ENCODE peak calls at places on chromosomes 3 and 15, in four cellular contexts. One of them, this sample, is unnamed.

GRCh38 chr3:55782806-55783205 is 295.7 kb upstream of the WNT5A start:
- DNase-seq in fibroblast of the conjunctiva: no peak
- DNase-seq in activated CD4-positive, CD25-positive, alpha-beta regulatory T cell: no peak
- DNase-seq in T-helper 17 cell: no peak
- DNase-seq in this sample: no peak

GRCh38 chr3:168248383-168249047 is 152.8 kb upstream of the GOLIM4 start:
- DNase-seq in T-helper 17 cell: no peak
- DNase-seq in activated CD4-positive, CD25-positive, alpha-beta regulatory T cell: no peak
- DNase-seq in fibroblast of the conjunctiva: no peak
- DNase-seq in this sample: peak

GRCh38 chr15:67838789-67839332 is 984 bp downstream of the RNU6-1 start:
- DNase-seq in T-helper 17 cell: no peak
- DNase-seq in fibroblast of the conjunctiva: no peak
- DNase-seq in activated CD4-positive, CD25-positive, alpha-beta regulatory T cell: no peak
- DNase-seq in this sample: peak

GRCh38 chr3:50290116-50290745 is 2.0 kb downstream of the IFRD2 start:
- DNase-seq in T-helper 17 cell: no peak
- DNase-seq in fibroblast of the conjunctiva: no peak
- DNase-seq in activated CD4-positive, CD25-positive, alpha-beta regulatory T cell: no peak
- DNase-seq in this sample: no peak

GRCh38 chr15:64009241-64009640 is 37.0 kb downstream of the DAPK2 start:
- DNase-seq in T-helper 17 cell: no peak
- DNase-seq in activated CD4-positive, CD25-positive, alpha-beta regulatory T cell: no peak
- DNase-seq in fibroblast of the conjunctiva: no peak
- DNase-seq in this sample: no peak

GRCh38 chr3:63731866-63732265 is 79.4 kb downstream of the SNTN start:
- DNase-seq in fibroblast of the conjunctiva: no peak
- DNase-seq in T-helper 17 cell: no peak
- DNase-seq in activated CD4-positive, CD25-positive, alpha-beta regulatory T cell: no peak
- DNase-seq in this sample: no peak

GRCh38 chr3:38254872-38255271 is 10.7 kb upstream of the SLC22A13 start:
- DNase-seq in activated CD4-positive, CD25-positive, alpha-beta regulatory T cell: no peak
- DNase-seq in T-helper 17 cell: no peak
- DNase-seq in fibroblast of the conjunctiva: no peak
- DNase-seq in this sample: no peak

GRCh38 chr15:96268421-96269204 is 61.9 kb upstream of the NR2F2 start:
- DNase-seq in T-helper 17 cell: no peak
- DNase-seq in fibroblast of the conjunctiva: no peak
- DNase-seq in activated CD4-positive, CD25-positive, alpha-beta regulatory T cell: no peak
- DNase-seq in this sample: no peak

GRCh38 chr15:44207643-44208042 is 12.6 kb upstream of the FRMD5 start:
- DNase-seq in T-helper 17 cell: no peak
- DNase-seq in fibroblast of the conjunctiva: no peak
- DNase-seq in activated CD4-positive, CD25-positive, alpha-beta regulatory T cell: no peak
- DNase-seq in this sample: no peak

GRCh38 chr3:57085211-57085610 is 24.7 kb downstream of the SPATA12 start:
- DNase-seq in T-helper 17 cell: no peak
- DNase-seq in fibroblast of the conjunctiva: no peak
- DNase-seq in activated CD4-positive, CD25-positive, alpha-beta regulatory T cell: no peak
- DNase-seq in this sample: no peak

GRCh38 chr3:105764378-105765376 is 104.1 kb downstream of the CBLB start:
- DNase-seq in fibroblast of the conjunctiva: no peak
- DNase-seq in T-helper 17 cell: no peak
- DNase-seq in activated CD4-positive, CD25-positive, alpha-beta regulatory T cell: no peak
- DNase-seq in this sample: no peak

GRCh38 chr3:116029286-116029685 is 406.0 kb downstream of the GAP43 start:
- DNase-seq in T-helper 17 cell: no peak
- DNase-seq in activated CD4-positive, CD25-positive, alpha-beta regulatory T cell: no peak
- DNase-seq in fibroblast of the conjunctiva: no peak
- DNase-seq in this sample: no peak

GRCh38 chr15:100559330-100559729 is 30.6 kb upstream of the CERS3 start:
- DNase-seq in fibroblast of the conjunctiva: peak
- DNase-seq in activated CD4-positive, CD25-positive, alpha-beta regulatory T cell: no peak
- DNase-seq in T-helper 17 cell: no peak
- DNase-seq in this sample: no peak

GRCh38 chr3:135449046-135449445 is 516.5 kb upstream of the PPP2R3A start:
- DNase-seq in T-helper 17 cell: no peak
- DNase-seq in fibroblast of the conjunctiva: no peak
- DNase-seq in activated CD4-positive, CD25-positive, alpha-beta regulatory T cell: no peak
- DNase-seq in this sample: no peak

GRCh38 chr3:117019082-117019713 is 309.6 kb downstream of the TUSC7 start:
- DNase-seq in fibroblast of the conjunctiva: peak
- DNase-seq in activated CD4-positive, CD25-positive, alpha-beta regulatory T cell: no peak
- DNase-seq in T-helper 17 cell: no peak
- DNase-seq in this sample: no peak

GRCh38 chr3:129602730-129603560 is 3.5 kb downstream of the PLXND1 start:
- DNase-seq in fibroblast of the conjunctiva: peak
- DNase-seq in activated CD4-positive, CD25-positive, alpha-beta regulatory T cell: no peak
- DNase-seq in T-helper 17 cell: no peak
- DNase-seq in this sample: no peak

GRCh38 chr3:184694266-184694665 is 17.6 kb downstream of the MAGEF1 start:
- DNase-seq in T-helper 17 cell: no peak
- DNase-seq in activated CD4-positive, CD25-positive, alpha-beta regulatory T cell: no peak
- DNase-seq in fibroblast of the conjunctiva: no peak
- DNase-seq in this sample: no peak

GRCh38 chr15:90400759-90401314 is 12.8 kb downstream of the IQGAP1 start:
- DNase-seq in T-helper 17 cell: peak
- DNase-seq in activated CD4-positive, CD25-positive, alpha-beta regulatory T cell: no peak
- DNase-seq in fibroblast of the conjunctiva: peak
- DNase-seq in this sample: no peak

GRCh38 chr15:63089260-63090043 is 32.2 kb upstream of the LACTB start:
- DNase-seq in T-helper 17 cell: no peak
- DNase-seq in fibroblast of the conjunctiva: peak
- DNase-seq in activated CD4-positive, CD25-positive, alpha-beta regulatory T cell: no peak
- DNase-seq in this sample: no peak

GRCh38 chr3:155908086-155908485 is 37.6 kb downstream of the GMPS start:
- DNase-seq in T-helper 17 cell: no peak
- DNase-seq in fibroblast of the conjunctiva: no peak
- DNase-seq in activated CD4-positive, CD25-positive, alpha-beta regulatory T cell: no peak
- DNase-seq in this sample: no peak

GRCh38 chr15:90230071-90230494 is 3.7 kb downstream of the CIB1 start:
- DNase-seq in activated CD4-positive, CD25-positive, alpha-beta regulatory T cell: no peak
- DNase-seq in fibroblast of the conjunctiva: no peak
- DNase-seq in T-helper 17 cell: no peak
- DNase-seq in this sample: no peak

GRCh38 chr15:97893988-97894387 is 66.5 kb upstream of the ARRDC4 start:
- DNase-seq in fibroblast of the conjunctiva: no peak
- DNase-seq in T-helper 17 cell: no peak
- DNase-seq in activated CD4-positive, CD25-positive, alpha-beta regulatory T cell: no peak
- DNase-seq in this sample: no peak

GRCh38 chr15:80317389-80318169 is 65.6 kb upstream of the CTXND1 start:
- DNase-seq in activated CD4-positive, CD25-positive, alpha-beta regulatory T cell: no peak
- DNase-seq in fibroblast of the conjunctiva: peak
- DNase-seq in T-helper 17 cell: no peak
- DNase-seq in this sample: no peak

GRCh38 chr3:55454611-55455010 is 32.5 kb downstream of the WNT5A start:
- DNase-seq in T-helper 17 cell: no peak
- DNase-seq in fibroblast of the conjunctiva: no peak
- DNase-seq in activated CD4-positive, CD25-positive, alpha-beta regulatory T cell: no peak
- DNase-seq in this sample: no peak

GRCh38 chr3:171055336-171056178 is 29.0 kb upstream of the SLC2A2 start:
- DNase-seq in activated CD4-positive, CD25-positive, alpha-beta regulatory T cell: no peak
- DNase-seq in fibroblast of the conjunctiva: no peak
- DNase-seq in T-helper 17 cell: no peak
- DNase-seq in this sample: no peak

GRCh38 chr15:40328176-40328575 is 4.7 kb downstream of the INAFM2 start:
- DNase-seq in T-helper 17 cell: no peak
- DNase-seq in activated CD4-positive, CD25-positive, alpha-beta regulatory T cell: no peak
- DNase-seq in fibroblast of the conjunctiva: no peak
- DNase-seq in this sample: no peak